ENCODE peak calls at places on chromosomes 4 and X, in four cellular contexts. One of them, this sample, is unnamed.

GRCh38 chr4:67717586-67717985 is 16.6 kb upstream of the UBA6 start:
- DNase-seq in suprapubic skin: no peak
- DNase-seq in IMR-90: no peak
- DNase-seq in AG10803: no peak
- DNase-seq in this sample: no peak

GRCh38 chrX:147757750-147758149 is 154.0 kb upstream of the FMR1 start:
- DNase-seq in IMR-90: no peak
- DNase-seq in suprapubic skin: no peak
- DNase-seq in AG10803: no peak
- DNase-seq in this sample: no peak

GRCh38 chrX:118727686-118728339 is 407 bp downstream of the IL13RA1 start:
- DNase-seq in AG10803: peak; percentile 34
- DNase-seq in suprapubic skin: no peak
- DNase-seq in IMR-90: peak; percentile 10
- DNase-seq in this sample: peak; percentile 28

GRCh38 chr4:186587416-186588018 is 32.1 kb upstream of the MTNR1A start:
- DNase-seq in AG10803: peak; percentile 58
- DNase-seq in suprapubic skin: peak; percentile 70
- DNase-seq in IMR-90: peak; percentile 65
- DNase-seq in this sample: peak; percentile 71

GRCh38 chrX:18351774-18352173 is 2.7 kb downstream of the SCML2 start:
- DNase-seq in IMR-90: no peak
- DNase-seq in AG10803: no peak
- DNase-seq in suprapubic skin: no peak
- DNase-seq in this sample: no peak

GRCh38 chr4:154989511-154989910 is 208.4 kb downstream of the RBM46 start:
- DNase-seq in AG10803: no peak
- DNase-seq in IMR-90: no peak
- DNase-seq in suprapubic skin: no peak
- DNase-seq in this sample: no peak

GRCh38 chrX:54891573-54891972 is 29.1 kb upstream of the TRO start:
- DNase-seq in AG10803: peak; percentile 37
- DNase-seq in IMR-90: peak; percentile 28
- DNase-seq in suprapubic skin: no peak
- DNase-seq in this sample: peak; percentile 37

GRCh38 chr4:141713771-141714445 is 77.5 kb downstream of the IL15 start:
- DNase-seq in IMR-90: peak; percentile 72
- DNase-seq in suprapubic skin: no peak
- DNase-seq in AG10803: peak; percentile 61
- DNase-seq in this sample: peak; percentile 38

GRCh38 chrX:38513087-38513742 is 48.1 kb upstream of the TSPAN7 start:
- DNase-seq in AG10803: no peak
- DNase-seq in IMR-90: no peak
- DNase-seq in suprapubic skin: no peak
- DNase-seq in this sample: no peak

GRCh38 chr4:169147217-169147616 is 123.5 kb downstream of the SH3RF1 start:
- DNase-seq in AG10803: peak; percentile 64
- DNase-seq in suprapubic skin: no peak
- DNase-seq in IMR-90: peak; percentile 34
- DNase-seq in this sample: no peak

GRCh38 chr4:2859514-2859913 is 15.9 kb downstream of the ADD1 start:
- DNase-seq in AG10803: no peak
- DNase-seq in IMR-90: no peak
- DNase-seq in suprapubic skin: no peak
- DNase-seq in this sample: no peak

GRCh38 chrX:45454235-45454634 is 253.6 kb upstream of the DIPK2B start:
- DNase-seq in suprapubic skin: no peak
- DNase-seq in AG10803: no peak
- DNase-seq in IMR-90: no peak
- DNase-seq in this sample: no peak

GRCh38 chrX:17535229-17535628 is 160.2 kb downstream of the NHS start:
- DNase-seq in AG10803: no peak
- DNase-seq in suprapubic skin: no peak
- DNase-seq in IMR-90: peak; percentile 20
- DNase-seq in this sample: peak; percentile 21

GRCh38 chr4:158496030-158496741 is 25.5 kb upstream of the RXFP1 start:
- DNase-seq in suprapubic skin: no peak
- DNase-seq in AG10803: no peak
- DNase-seq in IMR-90: no peak
- DNase-seq in this sample: no peak

GRCh38 chr4:123583043-123583442 is 186.4 kb downstream of the SPRY1 start:
- DNase-seq in AG10803: no peak
- DNase-seq in IMR-90: no peak
- DNase-seq in suprapubic skin: no peak
- DNase-seq in this sample: no peak

GRCh38 chr4:147360301-147360700 is 120.6 kb upstream of the EDNRA start:
- DNase-seq in IMR-90: peak; percentile 92
- DNase-seq in suprapubic skin: no peak
- DNase-seq in AG10803: peak; percentile 69
- DNase-seq in this sample: peak; percentile 90

GRCh38 chr4:123096038-123096437 is 173.6 kb upstream of the NUDT6 start:
- DNase-seq in AG10803: no peak
- DNase-seq in suprapubic skin: no peak
- DNase-seq in IMR-90: no peak
- DNase-seq in this sample: peak; percentile 31

GRCh38 chrX:15674514-15674898 is 9.9 kb upstream of the CLTRN start:
- DNase-seq in IMR-90: peak; percentile 96
- DNase-seq in suprapubic skin: peak; percentile 99
- DNase-seq in AG10803: peak; percentile 89
- DNase-seq in this sample: peak; percentile 95

GRCh38 chr4:110088670-110089069 is 109.7 kb downstream of the ELOVL6 start:
- DNase-seq in AG10803: peak; percentile 38
- DNase-seq in suprapubic skin: no peak
- DNase-seq in IMR-90: peak; percentile 76
- DNase-seq in this sample: peak; percentile 85

DNA sequence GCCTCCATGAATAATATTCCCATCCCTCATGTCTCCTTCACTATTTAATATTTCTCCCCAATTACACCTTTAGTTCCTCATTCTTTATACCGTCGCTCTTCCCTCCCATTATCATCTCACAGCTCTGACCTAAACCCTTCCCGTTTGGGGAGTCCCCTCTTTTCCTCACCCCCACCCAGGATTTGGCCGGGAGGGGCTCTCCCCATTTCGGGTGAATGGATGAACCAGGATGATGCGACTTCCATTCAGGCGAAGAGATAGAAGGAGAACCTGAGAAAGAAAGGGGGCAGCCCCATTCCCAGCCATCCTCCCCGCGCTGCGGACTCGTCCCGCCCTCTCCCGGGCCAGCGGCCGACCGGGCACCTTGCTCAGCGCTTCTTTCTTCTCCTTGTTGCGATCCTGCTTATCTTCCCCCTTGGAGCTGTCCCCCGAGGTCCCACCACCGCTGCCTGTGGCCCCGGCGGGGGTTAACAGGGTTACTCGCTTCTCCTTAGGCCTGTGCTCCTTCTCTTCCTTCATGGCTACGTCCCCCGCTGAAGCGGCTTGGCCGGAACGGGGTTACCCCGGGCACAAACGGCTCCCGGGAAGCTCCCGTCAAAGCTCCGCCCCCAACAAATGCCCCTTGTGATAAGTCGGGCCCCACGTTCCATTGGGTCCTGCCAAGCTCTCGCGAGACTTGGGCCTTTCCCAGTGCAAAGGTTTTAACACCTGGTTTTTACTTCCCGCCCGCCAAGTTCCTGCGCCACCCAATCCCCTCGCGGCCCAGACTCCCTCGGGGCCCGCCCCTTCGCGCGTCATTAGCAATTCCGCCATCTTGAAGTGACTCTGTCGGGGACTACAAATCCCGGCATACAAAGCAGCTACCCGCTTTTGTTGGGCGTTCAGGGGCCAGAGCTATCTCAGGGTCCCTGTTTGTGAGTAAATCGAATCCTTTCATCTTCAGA is at the start of gene UPF3B:
- DNase-seq in IMR-90: peak; percentile 98
- DNase-seq in suprapubic skin: peak; percentile 97
- DNase-seq in AG10803: peak; percentile 98
- DNase-seq in this sample: peak; percentile 99
- H3K4me3 ChIP-seq in IMR-90: peak within 1 kb of the TSS; percentile 82
- H3K4me3 ChIP-seq in suprapubic skin: peak within 1 kb of the TSS; percentile 65
- H3K4me3 ChIP-seq in AG10803: peak within 1 kb of the TSS; percentile 73
- H3K4me3 ChIP-seq in this sample: peak within 1 kb of the TSS; percentile 80

GRCh38 chrX:143633530-143634372 is 2.1 kb downstream of the SLITRK4 start:
- DNase-seq in AG10803: no peak
- DNase-seq in IMR-90: no peak
- DNase-seq in suprapubic skin: no peak
- DNase-seq in this sample: no peak

GRCh38 chrX:143632625-143633387 is 3.1 kb downstream of the SLITRK4 start:
- DNase-seq in AG10803: no peak
- DNase-seq in IMR-90: no peak
- DNase-seq in suprapubic skin: no peak
- DNase-seq in this sample: no peak

GRCh38 chrX:143635915-143636314 is at the start of gene SLITRK4:
- DNase-seq in IMR-90: no peak
- DNase-seq in AG10803: no peak
- DNase-seq in suprapubic skin: no peak
- DNase-seq in this sample: no peak

GRCh38 chrX:143634373-143634685 is 1.6 kb downstream of the SLITRK4 start:
- DNase-seq in suprapubic skin: peak; percentile 57
- DNase-seq in AG10803: no peak
- DNase-seq in IMR-90: no peak
- DNase-seq in this sample: no peak

GRCh38 chrX:143634701-143635442 is 1.0 kb downstream of the SLITRK4 start:
- DNase-seq in AG10803: no peak
- DNase-seq in IMR-90: no peak
- DNase-seq in suprapubic skin: no peak
- DNase-seq in this sample: no peak
- H3K4me3 ChIP-seq in AG10803: no peak overlapping the region
- H3K4me3 ChIP-seq in IMR-90: no peak overlapping the region
- H3K4me3 ChIP-seq in suprapubic skin: peak overlapping the region; percentile 51
- H3K4me3 ChIP-seq in this sample: peak overlapping the region; percentile 44

GRCh38 chr4:80090101-80090500 is 17.1 kb upstream of the ANTXR2 start:
- DNase-seq in IMR-90: no peak
- DNase-seq in suprapubic skin: no peak
- DNase-seq in AG10803: no peak
- DNase-seq in this sample: no peak
- H3K4me3 ChIP-seq in IMR-90: no peak overlapping the region
- H3K4me3 ChIP-seq in suprapubic skin: no peak overlapping the region
- H3K4me3 ChIP-seq in AG10803: no peak overlapping the region
- H3K4me3 ChIP-seq in this sample: no peak overlapping the region

DNA sequence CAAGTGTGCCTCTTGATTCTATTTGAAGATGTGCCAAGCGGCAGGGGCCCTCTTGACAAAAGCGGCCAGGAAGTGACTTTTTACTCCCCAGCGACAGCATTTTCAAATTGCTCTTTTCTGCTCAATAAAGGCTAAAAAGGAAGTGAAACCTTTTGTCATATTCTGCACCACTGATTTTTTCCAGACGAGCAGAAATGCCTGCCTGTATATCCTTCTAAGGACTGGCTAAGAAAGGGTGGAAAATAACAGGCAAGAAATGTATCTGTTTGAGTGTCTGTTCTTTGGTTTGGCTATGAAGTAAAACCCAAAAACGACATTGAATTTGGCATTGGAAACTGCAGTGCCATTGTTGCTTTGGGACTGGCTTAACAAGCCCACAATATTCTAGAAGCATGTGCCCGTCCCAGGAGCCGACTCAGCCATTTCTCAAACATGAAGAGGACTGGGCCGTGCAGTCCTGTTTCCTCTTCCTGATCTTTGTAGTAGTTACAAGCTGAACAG is 25.5 kb downstream of the TMSB4X start:
- DNase-seq in AG10803: no peak
- DNase-seq in IMR-90: no peak
- DNase-seq in suprapubic skin: no peak
- DNase-seq in this sample: no peak
- H3K4me3 ChIP-seq in AG10803: no peak overlapping the region
- H3K4me3 ChIP-seq in IMR-90: no peak overlapping the region
- H3K4me3 ChIP-seq in suprapubic skin: no peak overlapping the region
- H3K4me3 ChIP-seq in this sample: no peak overlapping the region

GRCh38 chr4:156193116-156193515 is 239.4 kb upstream of the CTSO start:
- DNase-seq in IMR-90: peak; percentile 17
- DNase-seq in suprapubic skin: no peak
- DNase-seq in AG10803: no peak
- DNase-seq in this sample: peak; percentile 8

GRCh38 chr4:156191382-156191781 is 237.7 kb upstream of the CTSO start:
- DNase-seq in AG10803: no peak
- DNase-seq in IMR-90: no peak
- DNase-seq in suprapubic skin: no peak
- DNase-seq in this sample: no peak

GRCh38 chr4:156190606-156191005 is 236.9 kb upstream of the CTSO start:
- DNase-seq in suprapubic skin: no peak
- DNase-seq in IMR-90: peak; percentile 89
- DNase-seq in AG10803: peak; percentile 70
- DNase-seq in this sample: peak; percentile 80

GRCh38 chr4:156193800-156194199 is 240.1 kb upstream of the CTSO start:
- DNase-seq in AG10803: no peak
- DNase-seq in suprapubic skin: no peak
- DNase-seq in IMR-90: peak; percentile 33
- DNase-seq in this sample: peak; percentile 47

DNA sequence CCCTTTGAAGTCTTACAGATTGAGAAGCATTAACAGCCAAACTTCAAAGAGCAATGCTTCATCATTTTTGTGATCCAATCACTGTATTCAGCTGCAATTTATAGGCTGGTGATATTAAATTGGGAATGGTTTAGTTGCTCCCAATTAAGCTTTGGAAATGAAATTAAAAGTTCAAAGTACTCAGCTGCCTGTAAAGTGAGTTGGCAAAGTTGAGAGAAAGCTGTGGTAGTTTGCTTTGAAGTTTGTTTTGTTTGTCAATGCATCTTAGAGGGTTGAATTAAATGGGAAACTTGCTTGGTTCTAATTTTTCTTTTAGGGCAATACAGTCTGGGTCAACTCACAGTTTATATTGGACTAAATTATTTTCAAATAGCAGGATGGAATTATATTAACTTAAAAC is 238.4 kb upstream of the CTSO start:
- DNase-seq in AG10803: no peak
- DNase-seq in suprapubic skin: no peak
- DNase-seq in IMR-90: no peak
- DNase-seq in this sample: no peak
- H3K4me3 ChIP-seq in AG10803: no peak overlapping the region
- H3K4me3 ChIP-seq in suprapubic skin: no peak overlapping the region
- H3K4me3 ChIP-seq in IMR-90: no peak overlapping the region
- H3K4me3 ChIP-seq in this sample: no peak overlapping the region